ENCODE peak calls at places on chromosomes 4 and X, in ten cellular contexts. Y is cardiac muscle cell, B is A549, G is uterus, Q is sigmoid colon, W is testis, Z is thoracic aorta, M is IMR-90, T is stomach, P is BE2C. S is an unnamed sample.
A peak's percentile ranks its signal among the peaks of the same experiment; 100 is the strongest.

GRCh38 chr4:175127314-175127713 is 209.2 kb downstream of the ADAM29 start:
- DNase-seq in Y (no peak), B (no peak), G (no peak), Q (no peak), W (no peak), Z (no peak), M (peak; percentile 35), T (no peak), P (no peak), S (no peak)

GRCh38 chr4:21242163-21242562 is 541.9 kb downstream of the PACRGL start:
- DNase-seq in Y (no peak), B (no peak), G (no peak), Q (no peak), W (no peak), Z (no peak), M (no peak), T (no peak), P (no peak), S (no peak)

GRCh38 chr4:11111876-11112275 is 316.8 kb downstream of the HS3ST1 start:
- DNase-seq in Y (no peak), B (no peak), G (no peak), Q (no peak), W (no peak), Z (no peak), M (no peak), T (no peak), P (no peak), S (no peak)

GRCh38 chr4:111283066-111283677 is 660.3 kb upstream of the PITX2 start:
- DNase-seq in Y (peak; percentile 67), B (peak; percentile 59), G (no peak), Q (peak; percentile 52), W (peak; percentile 85), Z (no peak), M (peak; percentile 57), T (peak; percentile 63), P (peak; percentile 58), S (no peak)

GRCh38 chr4:149999485-150000074 is 78.7 kb upstream of the DCLK2 start:
- DNase-seq in Y (peak; percentile 86), B (peak; percentile 77), G (peak; percentile 42), Q (peak; percentile 71), W (peak; percentile 35), Z (no peak), M (peak; percentile 87), T (no peak), P (peak; percentile 57), S (no peak)

GRCh38 chrX:100731441-100732281 is at the start of gene SYTL4:
- DNase-seq in Y (no peak), B (no peak), G (peak; percentile 63), Q (peak; percentile 68), W (peak; percentile 54), Z (no peak), M (no peak), T (peak; percentile 37), P (no peak), S (peak; percentile 52)

GRCh38 chr4:47486306-47486705 is 1.2 kb downstream of the ATP10D start:
- DNase-seq in Y (peak; percentile 27), B (no peak), G (no peak), Q (no peak), W (no peak), Z (no peak), M (no peak), T (no peak), P (no peak), S (no peak)

GRCh38 chrX:56994375-56995270 is 718 bp downstream of the SPIN3 start:
- DNase-seq in Y (peak; percentile 1), B (no peak), G (no peak), Q (no peak), W (no peak), Z (no peak), M (peak; percentile 13), T (no peak), P (peak; percentile 8), S (no peak)

GRCh38 chrX:153245288-153245731 is 66.2 kb downstream of the MAGEA1 start:
- DNase-seq in Y (no peak), B (peak; percentile 1), G (no peak), Q (no peak), W (no peak), Z (no peak), M (no peak), T (no peak), P (no peak), S (no peak)

GRCh38 chr4:128322986-128323385 is 35.4 kb upstream of the PGRMC2 start:
- DNase-seq in Y (peak; percentile 51), B (peak; percentile 75), G (no peak), Q (no peak), W (no peak), Z (no peak), M (peak; percentile 89), T (no peak), P (no peak), S (peak; percentile 68)

GRCh38 chr4:97142893-97143292 is 1000.4 kb downstream of the STPG2 start:
- DNase-seq in Y (no peak), B (no peak), G (no peak), Q (no peak), W (no peak), Z (no peak), M (no peak), T (no peak), P (no peak), S (no peak)

GRCh38 chr4:8311096-8312068 is 41.8 kb downstream of the HTRA3 start:
- DNase-seq in Y (no peak), B (no peak), G (peak; percentile 8), Q (peak; percentile 46), W (no peak), Z (no peak), M (no peak), T (no peak), P (peak; percentile 1), S (no peak)

GRCh38 chr4:147518846-147519767 is 38.2 kb downstream of the EDNRA start:
- DNase-seq in Y (peak; percentile 86), B (peak; percentile 67), G (peak; percentile 63), Q (no peak), W (peak; percentile 82), Z (no peak), M (peak; percentile 86), T (peak; percentile 68), P (peak; percentile 77), S (peak; percentile 45)

GRCh38 chr4:78764498-78764961 is 11.6 kb upstream of the BMP2K start:
- DNase-seq in Y (peak; percentile 59), B (no peak), G (no peak), Q (no peak), W (no peak), Z (no peak), M (peak; percentile 82), T (no peak), P (no peak), S (no peak)

GRCh38 chrX:21764043-21764442 is 6.1 kb upstream of the SMPX start:
- DNase-seq in Y (no peak), B (peak; percentile 5), G (no peak), Q (no peak), W (no peak), Z (no peak), M (no peak), T (no peak), P (no peak), S (no peak)

GRCh38 chr4:70564033-70564432 is 28.0 kb upstream of the AMBN start:
- DNase-seq in Y (no peak), B (no peak), G (no peak), Q (no peak), W (no peak), Z (no peak), M (no peak), T (no peak), P (no peak), S (no peak)

GRCh38 chrX:41588271-41588670 is 100.5 kb upstream of the GPR34 start:
- DNase-seq in Y (no peak), B (no peak), G (no peak), Q (no peak), W (no peak), Z (no peak), M (no peak), T (no peak), P (peak; percentile 14), S (no peak)

GRCh38 chr4:160947653-160948052 is 1216.1 kb downstream of the FSTL5 start:
- DNase-seq in Y (no peak), B (no peak), G (no peak), Q (no peak), W (no peak), Z (no peak), M (no peak), T (no peak), P (no peak), S (no peak)
- TF ChIP-seq CTCF in Y (no peak), B (no peak), G (no peak), Q (no peak), W (no peak), Z (no peak), M (no peak), T (no peak), P (no peak), S (no peak)

DNA sequence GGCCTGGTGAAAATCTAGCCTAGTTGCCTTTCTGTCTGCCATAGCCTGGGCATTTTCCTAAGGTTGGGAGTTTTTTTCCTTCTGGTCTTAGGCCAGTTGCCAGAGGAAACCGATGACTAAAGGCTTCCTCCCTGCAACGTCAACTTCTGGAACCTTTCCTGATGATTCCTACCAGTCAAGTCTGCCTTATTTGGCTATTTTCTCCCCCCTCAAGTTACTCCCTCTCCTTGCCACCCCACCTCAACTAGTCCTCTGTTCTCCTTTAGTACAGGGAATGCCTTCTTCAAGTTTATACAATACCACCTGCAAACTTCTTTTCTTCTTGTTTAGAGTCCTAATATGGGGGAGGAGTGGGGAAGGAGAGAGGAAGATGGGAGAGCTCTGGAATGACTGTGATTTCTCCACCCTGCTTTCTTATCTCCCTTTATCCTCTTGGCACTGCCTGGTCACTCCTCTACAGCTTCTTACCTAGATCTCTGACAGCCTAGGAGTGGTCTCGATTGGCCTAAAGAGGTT is 10.6 kb downstream of the MSN start:
- DNase-seq in Y (peak; percentile 93), B (peak; percentile 71), G (peak; percentile 83), Q (peak; percentile 66), W (peak; percentile 23), Z (no peak), M (peak; percentile 94), T (no peak), P (no peak), S (peak; percentile 26)
- H3K4me1 ChIP-seq in Y (peaks cover 13% of the 10 kb centered on the region), B (peaks cover 90% of the 10 kb centered on the region), G (no peaks in the 10 kb centered on the region), Q (peaks cover 74% of the 10 kb centered on the region), W (peaks cover 3% of the 10 kb centered on the region), Z (peaks cover 75% of the 10 kb centered on the region), M (peaks cover 13% of the 10 kb centered on the region), T (peaks cover 82% of the 10 kb centered on the region), P (no peaks in the 10 kb centered on the region), S (peaks cover 34% of the 10 kb centered on the region)

GRCh38 chr4:2935762-2936743 is 27.2 kb downstream of the NOP14 start:
- DNase-seq in Y (peak; percentile 33), B (peak; percentile 40), G (no peak), Q (peak; percentile 56), W (peak; percentile 11), Z (peak; percentile 2), M (no peak), T (peak; percentile 27), P (no peak), S (peak; percentile 77)
- TF ChIP-seq CTCF in Y (no peak), B (no peak), G (no peak), Q (no peak), W (no peak), Z (no peak), M (no peak), T (no peak), P (no peak), S (no peak)

DNA sequence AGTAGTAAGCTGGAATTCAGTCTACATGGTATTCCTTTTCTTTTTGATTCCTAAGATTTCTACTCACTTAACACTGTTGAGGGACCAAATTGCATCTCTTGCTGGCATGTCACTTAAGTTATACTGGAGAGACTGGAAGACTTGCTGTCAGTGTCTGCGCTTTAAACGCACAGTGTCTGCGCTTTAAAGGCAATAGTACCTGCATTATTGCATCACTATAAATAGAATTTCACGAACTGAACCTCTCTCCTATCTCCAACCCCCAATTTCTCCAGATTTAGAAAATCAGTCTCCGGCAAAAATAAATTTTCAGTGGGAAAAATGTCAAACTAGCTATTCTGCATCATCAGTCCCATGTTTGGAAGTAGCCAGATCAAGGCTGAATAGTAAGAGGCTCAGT is 21.2 kb downstream of the SMAD1 start:
- DNase-seq in Y (no peak), B (no peak), G (no peak), Q (no peak), W (no peak), Z (no peak), M (no peak), T (no peak), P (no peak), S (no peak)
- H3K4me1 ChIP-seq in Y (peaks cover 35% of the 10 kb centered on the region), B (peaks cover 7% of the 10 kb centered on the region), G (no peaks in the 10 kb centered on the region), Q (peaks cover 27% of the 10 kb centered on the region), W (no peaks in the 10 kb centered on the region), Z (peaks cover 7% of the 10 kb centered on the region), M (no peaks in the 10 kb centered on the region), T (peaks cover 60% of the 10 kb centered on the region), P (peaks cover 9% of the 10 kb centered on the region), S (peaks cover 13% of the 10 kb centered on the region)

S was measured in PC-9.